ENCODE peak calls at places on chromosomes 7 and 10, in seven cellular contexts. One of them, this sample, is unnamed.

GRCh38 chr7:123455965-123456364 is 78.4 kb downstream of the IQUB start:
- DNase-seq in caudate nucleus: no peak
- DNase-seq in uterus: no peak
- DNase-seq in CD8-positive, alpha-beta memory T cell: no peak
- DNase-seq in small intestine: no peak
- DNase-seq in adrenal gland: no peak
- DNase-seq in foreskin keratinocyte: no peak
- DNase-seq in this sample: no peak

GRCh38 chr10:17386616-17387075 is 67.7 kb downstream of the ST8SIA6 start:
- DNase-seq in caudate nucleus: no peak
- DNase-seq in uterus: no peak
- DNase-seq in CD8-positive, alpha-beta memory T cell: no peak
- DNase-seq in small intestine: no peak
- DNase-seq in adrenal gland: no peak
- DNase-seq in foreskin keratinocyte: no peak
- DNase-seq in this sample: no peak

GRCh38 chr7:43771128-43771527 is 12.6 kb downstream of the BLVRA start:
- DNase-seq in caudate nucleus: no peak
- DNase-seq in uterus: no peak
- DNase-seq in CD8-positive, alpha-beta memory T cell: no peak
- DNase-seq in small intestine: no peak
- DNase-seq in adrenal gland: no peak
- DNase-seq in foreskin keratinocyte: no peak
- DNase-seq in this sample: no peak

GRCh38 chr7:85890244-85890811 is 703.5 kb upstream of the SEMA3D start:
- DNase-seq in caudate nucleus: no peak
- DNase-seq in uterus: no peak
- DNase-seq in CD8-positive, alpha-beta memory T cell: no peak
- DNase-seq in small intestine: peak
- DNase-seq in adrenal gland: no peak
- DNase-seq in foreskin keratinocyte: peak
- DNase-seq in this sample: no peak

GRCh38 chr10:123109466-123109865 is 26.3 kb upstream of the HMX3 start:
- DNase-seq in caudate nucleus: no peak
- DNase-seq in uterus: no peak
- DNase-seq in CD8-positive, alpha-beta memory T cell: no peak
- DNase-seq in small intestine: no peak
- DNase-seq in adrenal gland: no peak
- DNase-seq in foreskin keratinocyte: peak
- DNase-seq in this sample: no peak

GRCh38 chr10:91010952-91011351 is 90.1 kb upstream of the ANKRD1 start:
- DNase-seq in caudate nucleus: no peak
- DNase-seq in uterus: no peak
- DNase-seq in CD8-positive, alpha-beta memory T cell: no peak
- DNase-seq in small intestine: no peak
- DNase-seq in adrenal gland: no peak
- DNase-seq in foreskin keratinocyte: peak
- DNase-seq in this sample: no peak

GRCh38 chr7:95335093-95335492 is 10.8 kb upstream of the PON1 start:
- DNase-seq in caudate nucleus: no peak
- DNase-seq in uterus: no peak
- DNase-seq in CD8-positive, alpha-beta memory T cell: no peak
- DNase-seq in small intestine: no peak
- DNase-seq in adrenal gland: no peak
- DNase-seq in foreskin keratinocyte: peak
- DNase-seq in this sample: peak

GRCh38 chr10:46096909-46097575 is 51.0 kb upstream of the MSMB start:
- DNase-seq in caudate nucleus: no peak
- DNase-seq in uterus: no peak
- DNase-seq in CD8-positive, alpha-beta memory T cell: no peak
- DNase-seq in small intestine: no peak
- DNase-seq in adrenal gland: no peak
- DNase-seq in foreskin keratinocyte: no peak
- DNase-seq in this sample: no peak

GRCh38 chr10:124088944-124089343 is 4.5 kb downstream of the CHST15 start:
- DNase-seq in caudate nucleus: no peak
- DNase-seq in uterus: no peak
- DNase-seq in CD8-positive, alpha-beta memory T cell: no peak
- DNase-seq in small intestine: no peak
- DNase-seq in adrenal gland: no peak
- DNase-seq in foreskin keratinocyte: peak
- DNase-seq in this sample: no peak

GRCh38 chr10:77912576-77912975 is 14.0 kb downstream of the DLG5 start:
- DNase-seq in caudate nucleus: no peak
- DNase-seq in uterus: no peak
- DNase-seq in CD8-positive, alpha-beta memory T cell: no peak
- DNase-seq in small intestine: no peak
- DNase-seq in adrenal gland: no peak
- DNase-seq in foreskin keratinocyte: no peak
- DNase-seq in this sample: no peak

GRCh38 chr7:141752634-141753033 is 11.3 kb upstream of the TAS2R3 start:
- DNase-seq in caudate nucleus: no peak
- DNase-seq in uterus: no peak
- DNase-seq in CD8-positive, alpha-beta memory T cell: no peak
- DNase-seq in small intestine: no peak
- DNase-seq in adrenal gland: no peak
- DNase-seq in foreskin keratinocyte: peak
- DNase-seq in this sample: no peak

GRCh38 chr7:141744131-141744530 is 6.0 kb downstream of the SSBP1 start:
- DNase-seq in caudate nucleus: no peak
- DNase-seq in uterus: no peak
- DNase-seq in CD8-positive, alpha-beta memory T cell: no peak
- DNase-seq in small intestine: no peak
- DNase-seq in adrenal gland: no peak
- DNase-seq in foreskin keratinocyte: no peak
- DNase-seq in this sample: no peak

DNA sequence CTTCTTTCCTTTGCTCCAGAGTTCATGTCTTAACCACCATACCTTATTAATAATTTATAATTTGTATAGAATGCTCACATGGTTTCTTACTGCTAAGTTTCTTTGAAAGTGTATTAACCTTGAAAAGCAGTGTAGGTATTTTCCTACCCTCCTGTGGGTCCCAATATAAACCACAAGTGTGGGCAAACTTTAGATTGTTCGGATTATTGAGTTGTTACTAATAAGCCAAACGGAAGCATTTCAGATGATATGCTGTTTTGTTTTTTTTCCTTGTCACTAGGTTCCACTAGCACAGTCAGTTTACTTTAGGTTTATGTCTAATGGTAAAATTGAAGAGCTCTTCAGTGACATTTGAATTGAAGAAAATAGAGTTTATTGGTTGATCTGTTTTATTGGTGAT is 10.2 kb downstream of the SSBP1 start:
- DNase-seq in caudate nucleus: no peak
- DNase-seq in uterus: no peak
- DNase-seq in CD8-positive, alpha-beta memory T cell: no peak
- DNase-seq in small intestine: no peak
- DNase-seq in adrenal gland: no peak
- DNase-seq in foreskin keratinocyte: no peak
- DNase-seq in this sample: no peak
- H3K27ac ChIP-seq in caudate nucleus: no peak
- H3K27ac ChIP-seq in uterus: no peak
- H3K27ac ChIP-seq in CD8-positive, alpha-beta memory T cell: no peak
- H3K27ac ChIP-seq in small intestine: no peak
- H3K27ac ChIP-seq in adrenal gland: no peak
- H3K27ac ChIP-seq in foreskin keratinocyte: no peak
- H3K27ac ChIP-seq in this sample: no peak

DNA sequence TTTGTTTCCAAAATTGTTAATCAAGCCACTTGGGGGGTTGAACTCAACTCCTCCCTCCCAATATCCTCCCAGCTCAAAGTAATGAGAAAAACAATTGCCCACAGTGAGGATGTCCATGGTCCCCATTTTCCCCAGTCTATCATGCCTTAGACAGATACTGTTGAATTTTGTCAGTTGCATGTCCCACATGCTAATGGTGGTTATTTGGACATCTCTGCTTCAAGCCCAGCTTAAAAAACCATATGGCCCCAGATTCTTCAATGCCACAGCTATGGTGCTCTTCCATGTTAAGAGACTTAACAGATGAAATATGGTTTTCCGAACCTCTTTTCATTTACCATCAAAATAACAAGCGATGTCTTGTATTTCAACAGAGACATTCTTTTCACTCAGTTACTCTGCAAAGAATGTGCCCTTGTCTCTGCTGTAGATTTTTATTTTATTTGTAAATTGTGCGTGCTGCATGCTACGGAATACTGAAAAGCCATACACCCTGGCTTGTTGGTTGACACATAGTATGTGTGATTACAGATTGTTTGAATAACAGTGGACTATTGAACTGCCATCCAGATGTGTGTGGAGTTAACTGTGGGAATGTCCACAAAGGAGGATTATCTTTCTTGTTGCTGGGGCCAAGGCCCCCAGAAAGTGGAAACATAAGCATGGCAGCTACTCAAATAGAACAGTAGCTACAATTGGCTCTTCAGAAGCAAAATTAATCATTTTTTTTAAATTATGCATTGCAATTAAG is 210.7 kb upstream of the TCF7L2 start:
- DNase-seq in caudate nucleus: no peak
- DNase-seq in uterus: no peak
- DNase-seq in CD8-positive, alpha-beta memory T cell: no peak
- DNase-seq in small intestine: peak
- DNase-seq in adrenal gland: no peak
- DNase-seq in foreskin keratinocyte: no peak
- DNase-seq in this sample: no peak
- H3K27ac ChIP-seq in caudate nucleus: no peak
- H3K27ac ChIP-seq in uterus: no peak
- H3K27ac ChIP-seq in CD8-positive, alpha-beta memory T cell: no peak
- H3K27ac ChIP-seq in small intestine: no peak
- H3K27ac ChIP-seq in adrenal gland: no peak
- H3K27ac ChIP-seq in foreskin keratinocyte: no peak
- H3K27ac ChIP-seq in this sample: no peak

GRCh38 chr10:88293651-88294230 is 289.4 kb downstream of the RNLS start:
- DNase-seq in caudate nucleus: no peak
- DNase-seq in uterus: no peak
- DNase-seq in CD8-positive, alpha-beta memory T cell: no peak
- DNase-seq in small intestine: no peak
- DNase-seq in adrenal gland: no peak
- DNase-seq in foreskin keratinocyte: no peak
- DNase-seq in this sample: no peak
- H3K27ac ChIP-seq in caudate nucleus: no peak
- H3K27ac ChIP-seq in uterus: no peak
- H3K27ac ChIP-seq in CD8-positive, alpha-beta memory T cell: no peak
- H3K27ac ChIP-seq in small intestine: no peak
- H3K27ac ChIP-seq in adrenal gland: no peak
- H3K27ac ChIP-seq in foreskin keratinocyte: no peak
- H3K27ac ChIP-seq in this sample: no peak

DNA sequence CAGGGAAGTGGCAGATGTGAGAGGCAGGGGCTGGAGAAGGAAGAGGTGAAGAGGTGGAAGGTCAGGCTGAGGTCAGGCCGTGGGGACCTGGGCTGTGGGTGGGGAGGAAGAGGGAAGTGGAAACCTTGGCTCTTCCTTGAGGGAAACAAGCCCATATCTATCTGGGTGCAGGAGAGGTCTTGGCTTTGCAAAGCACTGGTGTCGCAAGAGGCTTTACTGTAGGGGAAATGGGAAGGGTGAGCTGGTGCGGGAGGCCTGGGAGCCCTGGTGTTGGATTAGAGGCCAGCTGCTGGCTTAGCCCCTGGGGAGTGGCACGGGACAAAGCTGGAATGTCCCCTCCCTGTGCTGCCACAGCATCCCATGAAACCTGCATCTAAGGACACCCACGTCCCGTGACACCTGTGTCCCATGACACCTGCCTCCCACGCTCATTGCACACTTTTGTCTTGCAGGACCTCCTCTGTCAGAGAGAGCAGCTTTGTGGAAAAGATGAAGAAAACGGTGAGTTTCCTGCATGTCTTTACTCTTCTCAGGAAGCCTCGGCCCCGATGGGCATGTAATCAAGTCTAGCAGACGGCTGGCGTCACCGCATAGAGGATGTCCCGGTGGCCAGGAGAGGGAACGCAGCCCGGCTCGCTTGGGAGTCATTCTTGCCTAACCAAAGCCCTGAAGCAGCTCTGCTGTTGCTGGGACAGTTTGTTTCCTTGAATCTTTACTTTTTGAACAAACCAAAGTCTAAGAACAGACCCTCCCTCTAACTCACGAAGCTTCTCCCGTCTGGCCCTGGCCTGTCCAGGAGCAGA is 22.2 kb downstream of the TMEM120A start:
- DNase-seq in caudate nucleus: no peak
- DNase-seq in uterus: peak
- DNase-seq in CD8-positive, alpha-beta memory T cell: no peak
- DNase-seq in small intestine: no peak
- DNase-seq in adrenal gland: peak
- DNase-seq in foreskin keratinocyte: no peak
- DNase-seq in this sample: no peak
- H3K27ac ChIP-seq in caudate nucleus: no peak
- H3K27ac ChIP-seq in uterus: peak
- H3K27ac ChIP-seq in CD8-positive, alpha-beta memory T cell: no peak
- H3K27ac ChIP-seq in small intestine: peak
- H3K27ac ChIP-seq in adrenal gland: no peak
- H3K27ac ChIP-seq in foreskin keratinocyte: no peak
- H3K27ac ChIP-seq in this sample: no peak

GRCh38 chr10:10092581-10092980 is 925.1 kb upstream of the CELF2 start:
- DNase-seq in caudate nucleus: no peak
- DNase-seq in uterus: no peak
- DNase-seq in CD8-positive, alpha-beta memory T cell: no peak
- DNase-seq in small intestine: no peak
- DNase-seq in adrenal gland: peak
- DNase-seq in foreskin keratinocyte: peak
- DNase-seq in this sample: no peak
- H3K27ac ChIP-seq in caudate nucleus: no peak
- H3K27ac ChIP-seq in uterus: no peak
- H3K27ac ChIP-seq in CD8-positive, alpha-beta memory T cell: no peak
- H3K27ac ChIP-seq in small intestine: no peak
- H3K27ac ChIP-seq in adrenal gland: no peak
- H3K27ac ChIP-seq in foreskin keratinocyte: no peak
- H3K27ac ChIP-seq in this sample: no peak

GRCh38 chr10:130226012-130226411 is 89.8 kb downstream of the GLRX3 start:
- DNase-seq in caudate nucleus: no peak
- DNase-seq in uterus: no peak
- DNase-seq in CD8-positive, alpha-beta memory T cell: no peak
- DNase-seq in small intestine: no peak
- DNase-seq in adrenal gland: no peak
- DNase-seq in foreskin keratinocyte: no peak
- DNase-seq in this sample: no peak

GRCh38 chr10:130218936-130219335 is 82.7 kb downstream of the GLRX3 start:
- DNase-seq in caudate nucleus: no peak
- DNase-seq in uterus: no peak
- DNase-seq in CD8-positive, alpha-beta memory T cell: no peak
- DNase-seq in small intestine: no peak
- DNase-seq in adrenal gland: no peak
- DNase-seq in foreskin keratinocyte: no peak
- DNase-seq in this sample: no peak

GRCh38 chr10:130221456-130222375 is 85.5 kb downstream of the GLRX3 start:
- DNase-seq in caudate nucleus: no peak
- DNase-seq in uterus: no peak
- DNase-seq in CD8-positive, alpha-beta memory T cell: no peak
- DNase-seq in small intestine: no peak
- DNase-seq in adrenal gland: no peak
- DNase-seq in foreskin keratinocyte: no peak
- DNase-seq in this sample: no peak

GRCh38 chr10:130220251-130221185 is 84.3 kb downstream of the GLRX3 start:
- DNase-seq in caudate nucleus: no peak
- DNase-seq in uterus: no peak
- DNase-seq in CD8-positive, alpha-beta memory T cell: no peak
- DNase-seq in small intestine: no peak
- DNase-seq in adrenal gland: no peak
- DNase-seq in foreskin keratinocyte: no peak
- DNase-seq in this sample: no peak

DNA sequence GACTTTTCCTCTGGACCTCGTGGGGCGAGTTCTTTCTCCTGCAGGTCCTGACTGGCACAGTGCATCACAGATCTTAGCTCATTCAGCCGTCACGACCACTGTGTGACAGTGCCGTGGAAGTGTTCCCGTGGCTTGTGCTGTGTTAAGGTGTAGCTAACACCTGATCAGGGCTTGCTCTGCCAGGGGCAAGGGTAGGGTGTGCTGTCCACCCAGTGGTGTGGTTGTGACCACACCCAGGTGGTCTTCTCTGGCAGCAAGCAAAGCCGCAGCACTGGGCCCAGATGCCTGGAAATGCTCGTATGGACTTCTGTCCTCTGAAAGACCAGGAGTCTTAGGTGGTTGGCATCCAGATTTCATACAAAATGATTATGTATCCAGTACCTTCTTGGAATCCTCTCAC is 86.2 kb downstream of the GLRX3 start:
- DNase-seq in caudate nucleus: no peak
- DNase-seq in uterus: no peak
- DNase-seq in CD8-positive, alpha-beta memory T cell: no peak
- DNase-seq in small intestine: no peak
- DNase-seq in adrenal gland: no peak
- DNase-seq in foreskin keratinocyte: no peak
- DNase-seq in this sample: no peak
- H3K27ac ChIP-seq in caudate nucleus: no peak
- H3K27ac ChIP-seq in uterus: no peak
- H3K27ac ChIP-seq in CD8-positive, alpha-beta memory T cell: no peak
- H3K27ac ChIP-seq in small intestine: no peak
- H3K27ac ChIP-seq in adrenal gland: no peak
- H3K27ac ChIP-seq in foreskin keratinocyte: no peak
- H3K27ac ChIP-seq in this sample: no peak

This sample was measured in epithelial cell of prostate.